ENCODE peak calls at places on chromosomes 11 and 22, in eight cellular contexts. M, E, F, T, S, Q, C and L are unnamed samples.

GRCh38 chr11:116062526-116063171 is 558.4 kb upstream of the CADM1 start:
- DNase-seq in M (no peak), E (no peak), F (no peak), T (no peak), S (no peak), Q (no peak), C (no peak), L (no peak)

GRCh38 chr11:73393011-73393380 is 16.8 kb downstream of the RELT start:
- DNase-seq in M (no peak), E (no peak), F (no peak), T (no peak), S (no peak), Q (no peak), C (no peak), L (no peak)

GRCh38 chr11:47327025-47327424 is 25.5 kb downstream of the MYBPC3 start:
- DNase-seq in M (no peak), E (no peak), F (no peak), T (no peak), S (no peak), Q (no peak), C (no peak), L (no peak)

GRCh38 chr11:41003339-41003992 is 456.0 kb downstream of the LRRC4C start:
- DNase-seq in M (no peak), E (no peak), F (peak; percentile 1), T (no peak), S (no peak), Q (no peak), C (no peak), L (no peak)

GRCh38 chr11:14114269-14114668 is 151.7 kb downstream of the SPON1 start:
- DNase-seq in M (no peak), E (no peak), F (no peak), T (no peak), S (no peak), Q (no peak), C (no peak), L (no peak)

GRCh38 chr11:131867457-131868257 is 497.2 kb downstream of the NTM start:
- DNase-seq in M (peak; percentile 86), E (no peak), F (peak; percentile 91), T (no peak), S (peak; percentile 93), Q (no peak), C (peak; percentile 84), L (peak; percentile 39)

GRCh38 chr11:11444027-11444799 is 91.2 kb upstream of the CSNK2A3 start:
- DNase-seq in M (no peak), E (no peak), F (peak; percentile 41), T (no peak), S (no peak), Q (no peak), C (no peak), L (no peak)

GRCh38 chr11:17388609-17389204 is at the start of gene KCNJ11:
- DNase-seq in M (no peak), E (no peak), F (no peak), T (peak; percentile 14), S (no peak), Q (no peak), C (no peak), L (no peak)

GRCh38 chr11:75482310-75482606 is 43.5 kb downstream of the GDPD5 start:
- DNase-seq in M (no peak), E (no peak), F (no peak), T (no peak), S (no peak), Q (no peak), C (no peak), L (no peak)

GRCh38 chr22:44587004-44587793 is 89.2 kb upstream of the RTL6 start:
- DNase-seq in M (peak; percentile 17), E (no peak), F (peak; percentile 10), T (no peak), S (peak; percentile 71), Q (no peak), C (no peak), L (no peak)

GRCh38 chr22:44819966-44820631 is 67.7 kb downstream of the ARHGAP8 start:
- DNase-seq in M (no peak), E (no peak), F (no peak), T (no peak), S (no peak), Q (no peak), C (no peak), L (no peak)

GRCh38 chr11:1760351-1761109 is 3.2 kb downstream of the CTSD start:
- DNase-seq in M (peak; percentile 55), E (no peak), F (no peak), T (no peak), S (peak; percentile 67), Q (no peak), C (peak; percentile 66), L (peak; percentile 61)

GRCh38 chr11:113384551-113384950 is 3.0 kb upstream of the ANKK1 start:
- DNase-seq in M (peak; percentile 86), E (no peak), F (peak; percentile 90), T (no peak), S (peak; percentile 87), Q (no peak), C (peak; percentile 91), L (peak; percentile 44)

GRCh38 chr11:30113326-30113873 is 96.6 kb upstream of the KCNA4 start:
- DNase-seq in M (peak; percentile 1), E (no peak), F (no peak), T (no peak), S (no peak), Q (no peak), C (no peak), L (no peak)

GRCh38 chr11:3853935-3854659 is 1.4 kb upstream of the STIM1 start:
- DNase-seq in M (no peak), E (peak; percentile 49), F (no peak), T (peak; percentile 46), S (no peak), Q (no peak), C (no peak), L (no peak)

GRCh38 chr22:47394504-47395440 is 632.3 kb downstream of the TBC1D22A start:
- DNase-seq in M (no peak), E (no peak), F (no peak), T (no peak), S (no peak), Q (no peak), C (no peak), L (no peak)

GRCh38 chr22:19431641-19432091 is at the start of gene HIRA:
- DNase-seq in M (peak; percentile 69), E (peak; percentile 82), F (peak; percentile 83), T (peak; percentile 79), S (peak; percentile 88), Q (peak; percentile 72), C (peak; percentile 70), L (no peak)